ENCODE peak calls at places on chromosomes 2 and 18, in six cellular contexts. H is fibroblast of pulmonary artery; O is pancreas; V is cardiac fibroblast; L is activated naive CD4-positive, alpha-beta T cell; C is NCI-H510A treated with DMSO at 0.1 percent for 48 hours. P is an unnamed sample.

GRCh38 chr2:163556511-163556910 is 179.3 kb downstream of the FIGN start:
- DNase-seq in H (no peak), O (no peak), V (no peak), L (no peak), C (no peak), P (no peak)

GRCh38 chr2:196284901-196285589 is 113.7 kb upstream of the STK17B start:
- DNase-seq in H (peak), O (no peak), V (peak), L (no peak), C (no peak), P (peak)

GRCh38 chr2:227428731-227429285 is 41.1 kb upstream of the SCYGR1 start:
- DNase-seq in H (peak), O (no peak), V (peak), L (no peak), C (no peak), P (no peak)

GRCh38 chr2:160736629-160737028 is 243.0 kb upstream of the RBMS1 start:
- DNase-seq in H (peak), O (no peak), V (peak), L (no peak), C (no peak), P (peak)

GRCh38 chr2:226607379-226607778 is 192.2 kb downstream of the IRS1 start:
- DNase-seq in H (peak), O (no peak), V (peak), L (no peak), C (no peak), P (no peak)

GRCh38 chr18:13392029-13392750 is 173.6 kb downstream of the LDLRAD4 start:
- DNase-seq in H (no peak), O (no peak), V (no peak), L (peak), C (peak), P (no peak)

GRCh38 chr18:79519751-79520472 is 124.2 kb downstream of the NFATC1 start:
- DNase-seq in H (peak), O (no peak), V (peak), L (peak), C (no peak), P (no peak)

GRCh38 chr2:112749755-112750559 is 14.5 kb downstream of the CKAP2L start:
- DNase-seq in H (peak), O (peak), V (peak), L (peak), C (peak), P (peak)

GRCh38 chr2:26463252-26464207 is 14.4 kb downstream of the OTOF start:
- DNase-seq in H (no peak), O (no peak), V (no peak), L (no peak), C (no peak), P (peak)

GRCh38 chr18:63683152-63683551 is 19.6 kb upstream of the SERPINB11 start:
- DNase-seq in H (peak), O (no peak), V (peak), L (no peak), C (no peak), P (peak)

GRCh38 chr2:162258686-162259085 is 15.4 kb upstream of the FAP start:
- DNase-seq in H (peak), O (no peak), V (peak), L (no peak), C (no peak), P (peak)

GRCh38 chr2:7427293-7428060 is 510.3 kb downstream of the RNF144A start:
- DNase-seq in H (peak), O (no peak), V (peak), L (no peak), C (peak), P (peak)

GRCh38 chr2:47898089-47898731 is 8.1 kb downstream of the FBXO11 start:
- DNase-seq in H (no peak), O (no peak), V (no peak), L (no peak), C (no peak), P (no peak)

GRCh38 chr2:23532311-23533013 is 147.5 kb downstream of the KLHL29 start:
- DNase-seq in H (no peak), O (no peak), V (no peak), L (peak), C (no peak), P (no peak)

GRCh38 chr18:77448046-77448445 is 198.4 kb downstream of the GALR1 start:
- DNase-seq in H (no peak), O (no peak), V (peak), L (no peak), C (no peak), P (no peak)

GRCh38 chr2:74204436-74204835 is 6.0 kb downstream of the MTHFD2 start:
- DNase-seq in H (no peak), O (no peak), V (no peak), L (no peak), C (no peak), P (no peak)

GRCh38 chr2:17363846-17364245 is 154.4 kb downstream of the RAD51AP2 start:
- DNase-seq in H (no peak), O (no peak), V (no peak), L (no peak), C (no peak), P (no peak)

GRCh38 chr2:75602724-75603342 is 42.1 kb upstream of the EVA1A start:
- DNase-seq in H (peak), O (no peak), V (peak), L (no peak), C (no peak), P (peak)

GRCh38 chr2:105125428-105125827 is 87.6 kb downstream of the MRPS9 start:
- DNase-seq in H (no peak), O (no peak), V (no peak), L (no peak), C (no peak), P (no peak)

GRCh38 chr18:76131738-76132137 is 363.3 kb downstream of the ZNF516 start:
- DNase-seq in H (no peak), O (no peak), V (no peak), L (no peak), C (peak), P (peak)

GRCh38 chr2:17573085-17573805 is 32.7 kb downstream of the VSNL1 start:
- DNase-seq in H (no peak), O (no peak), V (peak), L (no peak), C (no peak), P (no peak)

GRCh38 chr2:232342635-232343565 is 35.7 kb upstream of the ALPP start:
- DNase-seq in H (no peak), O (no peak), V (no peak), L (no peak), C (peak), P (no peak)

GRCh38 chr18:79583426-79583825 is 96.2 kb upstream of the CTDP1 start:
- DNase-seq in H (no peak), O (peak), V (no peak), L (no peak), C (no peak), P (no peak)